ENCODE peak calls at places on chromosomes 12 and 14, in nine cellular contexts. G, U, P, V, Q, F, E, S and L are unnamed samples.

GRCh38 chr14:106789318-106789717 is 1262.9 kb downstream of the TMEM121 start:
- DNase-seq in G (no peak), U (no peak), P (no peak), V (no peak), Q (no peak), F (no peak), E (no peak), S (no peak), L (no peak)

GRCh38 chr14:85528080-85528881 is 1.7 kb upstream of the FLRT2 start:
- DNase-seq in G (peak), U (peak), P (peak), V (no peak), Q (no peak), F (peak), E (peak), S (no peak), L (no peak)

GRCh38 chr14:102183922-102184677 is 44.4 kb downstream of the WDR20 start:
- DNase-seq in G (no peak), U (no peak), P (no peak), V (peak), Q (no peak), F (no peak), E (no peak), S (no peak), L (no peak)

GRCh38 chr12:124006582-124007170 is 33.7 kb downstream of the ZNF664 start:
- DNase-seq in G (no peak), U (no peak), P (no peak), V (peak), Q (no peak), F (no peak), E (no peak), S (no peak), L (peak)

GRCh38 chr12:47949441-47950341 is 13.7 kb upstream of the TMEM106C start:
- DNase-seq in G (peak), U (peak), P (peak), V (peak), Q (peak), F (peak), E (peak), S (peak), L (no peak)

GRCh38 chr14:100103261-100104005 is 38.2 kb downstream of the EVL start:
- DNase-seq in G (peak), U (no peak), P (no peak), V (no peak), Q (no peak), F (no peak), E (no peak), S (no peak), L (no peak)

GRCh38 chr14:88831285-88831684 is 6.8 kb downstream of the TTC8 start:
- DNase-seq in G (peak), U (peak), P (no peak), V (no peak), Q (no peak), F (no peak), E (no peak), S (no peak), L (no peak)

GRCh38 chr12:29882771-29883315 is 99.1 kb upstream of the TMTC1 start:
- DNase-seq in G (no peak), U (no peak), P (no peak), V (no peak), Q (no peak), F (no peak), E (no peak), S (no peak), L (no peak)

GRCh38 chr14:105244334-105244733 is 4.0 kb upstream of the BTBD6 start:
- DNase-seq in G (no peak), U (no peak), P (no peak), V (no peak), Q (no peak), F (no peak), E (no peak), S (no peak), L (no peak)

GRCh38 chr12:41055875-41056577 is 132.1 kb upstream of the PDZRN4 start:
- DNase-seq in G (peak), U (peak), P (no peak), V (no peak), Q (no peak), F (no peak), E (no peak), S (no peak), L (no peak)

GRCh38 chr12:114263031-114263825 is 142.7 kb downstream of the TBX5 start:
- DNase-seq in G (no peak), U (peak), P (no peak), V (no peak), Q (no peak), F (no peak), E (no peak), S (no peak), L (no peak)

GRCh38 chr12:30913323-30913722 is 13.2 kb upstream of the TSPAN11 start:
- DNase-seq in G (no peak), U (no peak), P (no peak), V (no peak), Q (no peak), F (no peak), E (no peak), S (no peak), L (no peak)

GRCh38 chr12:47155457-47156166 is 75.9 kb upstream of the AMIGO2 start:
- DNase-seq in G (no peak), U (peak), P (no peak), V (no peak), Q (no peak), F (no peak), E (no peak), S (no peak), L (no peak)

GRCh38 chr14:67663633-67664032 is 10.8 kb downstream of the VTI1B start:
- DNase-seq in G (no peak), U (no peak), P (no peak), V (no peak), Q (no peak), F (no peak), E (no peak), S (no peak), L (no peak)

GRCh38 chr14:87045241-87045640 is 947.7 kb downstream of the GALC start:
- DNase-seq in G (no peak), U (no peak), P (no peak), V (no peak), Q (no peak), F (no peak), E (no peak), S (no peak), L (no peak)

GRCh38 chr12:96233941-96234461 is 39.8 kb downstream of the ELK3 start:
- DNase-seq in G (no peak), U (peak), P (peak), V (no peak), Q (no peak), F (peak), E (peak), S (peak), L (peak)

GRCh38 chr12:57476162-57476992 is 3.3 kb downstream of the ARHGAP9 start:
- DNase-seq in G (no peak), U (no peak), P (no peak), V (peak), Q (no peak), F (no peak), E (no peak), S (peak), L (no peak)

GRCh38 chr14:104113631-104114420 is 24.6 kb upstream of the KIF26A start:
- DNase-seq in G (no peak), U (no peak), P (peak), V (no peak), Q (no peak), F (peak), E (no peak), S (no peak), L (no peak)

GRCh38 chr12:53123578-53124351 is 20.5 kb downstream of the SOAT2 start:
- DNase-seq in G (peak), U (peak), P (no peak), V (peak), Q (no peak), F (no peak), E (no peak), S (no peak), L (peak)

GRCh38 chr14:101564819-101565698 is 3.8 kb downstream of the DIO3 start:
- DNase-seq in G (no peak), U (no peak), P (peak), V (no peak), Q (no peak), F (no peak), E (no peak), S (peak), L (no peak)

GRCh38 chr14:106508216-106508615 is 981.8 kb downstream of the TMEM121 start:
- DNase-seq in G (no peak), U (no peak), P (no peak), V (no peak), Q (no peak), F (no peak), E (no peak), S (no peak), L (no peak)

GRCh38 chr12:49276304-49277290 is 11.7 kb downstream of the TUBA1C start:
- DNase-seq in G (no peak), U (no peak), P (no peak), V (no peak), Q (no peak), F (no peak), E (no peak), S (peak), L (no peak)

GRCh38 chr12:7142057-7142644 is 12.0 kb downstream of the CLSTN3 start:
- DNase-seq in G (peak), U (no peak), P (no peak), V (peak), Q (no peak), F (peak), E (no peak), S (peak), L (no peak)

GRCh38 chr12:121196902-121197301 is 13.0 kb upstream of the P2RX4 start:
- DNase-seq in G (no peak), U (peak), P (no peak), V (no peak), Q (no peak), F (no peak), E (no peak), S (no peak), L (no peak)

GRCh38 chr14:89251066-89251465 is 166.0 kb downstream of the FOXN3 start:
- DNase-seq in G (peak), U (peak), P (no peak), V (no peak), Q (no peak), F (no peak), E (no peak), S (no peak), L (peak)

GRCh38 chr12:45557020-45557419 is 172.5 kb upstream of the ARID2 start:
- DNase-seq in G (no peak), U (no peak), P (no peak), V (no peak), Q (no peak), F (no peak), E (no peak), S (no peak), L (no peak)

GRCh38 chr14:102215071-102215470 is 75.4 kb downstream of the WDR20 start:
- DNase-seq in G (no peak), U (peak), P (peak), V (no peak), Q (no peak), F (no peak), E (no peak), S (no peak), L (no peak)

GRCh38 chr14:100622234-100622633 is 35.0 kb upstream of the BEGAIN start:
- DNase-seq in G (no peak), U (no peak), P (no peak), V (no peak), Q (no peak), F (no peak), E (no peak), S (peak), L (no peak)

GRCh38 chr12:93868771-93869170 is 191.6 kb downstream of the CRADD start:
- DNase-seq in G (peak), U (peak), P (no peak), V (no peak), Q (no peak), F (no peak), E (no peak), S (no peak), L (no peak)

DNA sequence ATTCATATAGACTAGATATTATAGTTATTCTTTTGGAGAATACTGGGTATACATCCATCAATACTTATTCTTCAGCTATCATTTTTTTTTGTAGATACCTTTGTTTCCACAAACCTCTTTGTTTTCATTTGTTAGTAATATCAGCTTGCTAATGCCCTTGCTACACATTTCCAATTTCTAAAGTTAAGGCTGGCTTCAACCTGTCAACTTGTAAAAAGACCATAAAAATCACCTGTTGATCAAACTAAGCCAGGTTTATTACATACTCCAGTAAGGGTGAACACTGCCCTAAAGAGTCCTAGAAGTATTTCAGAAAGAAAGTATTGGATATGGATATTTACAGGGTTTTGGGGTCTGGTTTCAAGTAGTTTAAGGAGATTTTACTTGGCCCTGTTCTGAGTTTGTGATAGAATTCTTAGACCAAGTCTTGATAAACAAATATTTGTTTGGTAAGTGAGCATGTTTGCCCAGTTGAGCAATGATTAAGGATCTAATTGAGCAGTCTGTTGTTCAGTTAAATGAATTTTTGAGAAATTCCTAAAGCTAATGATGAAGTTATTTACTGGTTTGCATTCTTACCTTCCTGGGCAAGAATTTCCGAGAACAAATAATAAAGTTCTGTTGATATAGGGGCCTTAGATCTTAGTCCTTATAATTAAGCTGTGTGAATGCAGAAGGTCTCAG is 52.8 kb upstream of the LRTM2 start:
- DNase-seq in G (no peak), U (no peak), P (no peak), V (no peak), Q (no peak), F (no peak), E (no peak), S (no peak), L (no peak)
- TF ChIP-seq CTCF in G (no peak), U (no peak), P (no peak), V (no peak), Q (no peak), F (no peak), E (no peak), S (no peak), L (no peak)

GRCh38 chr12:22173154-22173553 is 127.1 kb downstream of the CMAS start:
- DNase-seq in G (no peak), U (no peak), P (no peak), V (no peak), Q (no peak), F (no peak), E (no peak), S (no peak), L (no peak)
- TF ChIP-seq CTCF in G (no peak), U (no peak), P (no peak), V (no peak), Q (no peak), F (no peak), E (no peak), S (no peak), L (no peak)

GRCh38 chr12:74846116-74846515 is 308.5 kb downstream of the ATXN7L3B start:
- DNase-seq in G (no peak), U (no peak), P (no peak), V (no peak), Q (no peak), F (no peak), E (no peak), S (no peak), L (no peak)

GRCh38 chr12:74847169-74847568 is 309.5 kb downstream of the ATXN7L3B start:
- DNase-seq in G (no peak), U (no peak), P (no peak), V (no peak), Q (no peak), F (no peak), E (no peak), S (no peak), L (no peak)

DNA sequence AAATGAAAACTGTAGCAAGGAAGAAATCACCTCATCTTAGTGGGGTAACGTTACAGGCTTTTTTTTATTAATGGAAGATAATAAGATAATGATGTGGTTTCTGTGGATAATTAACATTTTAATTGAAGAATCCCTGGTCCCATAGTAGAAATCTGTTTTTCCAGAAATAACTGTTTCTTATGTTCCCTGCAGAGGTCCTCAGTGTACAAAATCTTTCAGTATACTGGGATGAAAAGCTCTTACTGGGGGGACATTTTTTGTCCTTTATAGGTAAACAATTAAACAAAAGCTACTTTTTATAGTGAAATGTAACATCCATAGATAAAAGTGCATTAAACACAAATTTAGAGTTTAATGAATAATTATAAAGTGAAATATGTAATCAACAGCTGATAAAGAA is 312.2 kb downstream of the ATXN7L3B start:
- DNase-seq in G (peak), U (no peak), P (no peak), V (no peak), Q (no peak), F (no peak), E (no peak), S (no peak), L (no peak)
- TF ChIP-seq CTCF in G (no peak), U (no peak), P (no peak), V (no peak), Q (no peak), F (no peak), E (no peak), S (no peak), L (no peak)

DNA sequence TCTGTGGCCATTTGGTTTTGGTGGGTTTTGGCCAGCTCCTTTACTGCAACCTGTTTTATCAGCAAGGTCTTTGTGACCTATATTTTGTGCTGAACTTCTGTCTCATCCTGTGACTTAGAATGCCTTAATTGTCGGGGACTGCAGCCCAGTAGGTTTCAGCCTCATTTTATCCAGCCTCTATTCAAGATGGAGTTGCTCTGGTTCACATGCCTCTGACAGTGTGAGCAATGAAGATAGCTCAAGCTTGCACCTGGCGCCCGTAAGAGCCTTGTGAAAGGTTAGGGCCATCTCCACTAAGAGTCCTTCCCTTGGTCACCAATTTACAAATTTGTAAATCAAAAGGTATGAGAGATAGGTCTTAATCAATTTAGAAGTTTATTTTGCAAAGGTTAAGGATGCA is 19.4 kb downstream of the SLCO1B3 start:
- DNase-seq in G (no peak), U (no peak), P (no peak), V (no peak), Q (no peak), F (no peak), E (no peak), S (no peak), L (no peak)
- TF ChIP-seq CTCF in G (no peak), U (no peak), P (no peak), V (no peak), Q (no peak), F (no peak), E (no peak), S (no peak), L (no peak)